ENCODE peak calls at places on chromosomes 16 and 17, in four cellular contexts. U, I, M and L are unnamed samples.
A peak's percentile ranks its signal among the peaks of the same experiment; 100 is the strongest.

GRCh38 chr16:89315791-89316581 is 98.5 kb downstream of the ZNF778 start:
- DNase-seq in U (peak; percentile 87), I (peak; percentile 65), M (no peak), L (peak; percentile 83)

GRCh38 chr16:66924527-66925321 is 611 bp downstream of the RRAD start:
- DNase-seq in U (no peak), I (no peak), M (peak; percentile 69), L (no peak)

GRCh38 chr17:39402890-39403605 is 1.6 kb upstream of the FBXL20 start:
- DNase-seq in U (no peak), I (no peak), M (no peak), L (no peak)

GRCh38 chr17:15298176-15298575 is 33.0 kb upstream of the PMP22 start:
- DNase-seq in U (no peak), I (no peak), M (no peak), L (no peak)

GRCh38 chr16:31868701-31869167 is 4.9 kb upstream of the ZNF267 start:
- DNase-seq in U (peak; percentile 88), I (no peak), M (peak; percentile 87), L (peak; percentile 81)

GRCh38 chr17:77454560-77455095 is 313.9 kb downstream of the SEC14L1 start:
- DNase-seq in U (peak; percentile 63), I (no peak), M (no peak), L (no peak)

GRCh38 chr16:89661215-89661614 is 3.6 kb downstream of the SPATA33 start:
- DNase-seq in U (no peak), I (no peak), M (no peak), L (no peak)

GRCh38 chr16:10979717-10980601 is 35.6 kb downstream of the CLEC16A start:
- DNase-seq in U (no peak), I (no peak), M (no peak), L (no peak)

GRCh38 chr17:48412841-48413240 is 17.2 kb downstream of the SKAP1 start:
- DNase-seq in U (no peak), I (no peak), M (no peak), L (no peak)

GRCh38 chr16:54503436-54503835 is 216.8 kb upstream of the IRX3 start:
- DNase-seq in U (no peak), I (no peak), M (no peak), L (no peak)

GRCh38 chr16:29825145-29826044 is 5.1 kb downstream of the MVP start:
- DNase-seq in U (peak; percentile 61), I (peak; percentile 57), M (no peak), L (peak; percentile 47)

GRCh38 chr17:48004973-48005372 is 32.6 kb downstream of the COPZ2 start:
- DNase-seq in U (no peak), I (no peak), M (no peak), L (no peak)

GRCh38 chr17:46841561-46842379 is 9.6 kb upstream of the WNT9B start:
- DNase-seq in U (peak; percentile 52), I (no peak), M (peak; percentile 64), L (no peak)

GRCh38 chr16:19123535-19124178 is 9.9 kb downstream of the ITPRIPL2 start:
- DNase-seq in U (no peak), I (no peak), M (no peak), L (no peak)

GRCh38 chr17:82972836-82973372 is 106.5 kb upstream of the METRNL start:
- DNase-seq in U (no peak), I (no peak), M (no peak), L (no peak)

GRCh38 chr17:17155568-17155967 is 50.6 kb downstream of the PLD6 start:
- DNase-seq in U (no peak), I (no peak), M (no peak), L (no peak)

GRCh38 chr17:73272906-73273218 is 11.2 kb upstream of the CPSF4L start:
- DNase-seq in U (no peak), I (no peak), M (no peak), L (no peak)

GRCh38 chr17:77943971-77944370 is 14.5 kb upstream of the TNRC6C start:
- DNase-seq in U (no peak), I (no peak), M (no peak), L (no peak)

GRCh38 chr16:83137326-83137770 is 510.6 kb downstream of the CDH13 start:
- DNase-seq in U (no peak), I (no peak), M (no peak), L (peak; percentile 64)

GRCh38 chr17:41521574-41522261 is 3.0 kb upstream of the KRT15 start:
- DNase-seq in U (no peak), I (peak; percentile 82), M (no peak), L (peak; percentile 87)

GRCh38 chr17:57470906-57471305 is 214.6 kb downstream of the MSI2 start:
- DNase-seq in U (no peak), I (no peak), M (no peak), L (no peak)

GRCh38 chr17:44137891-44138709 is 3.6 kb upstream of the HROB start:
- DNase-seq in U (no peak), I (peak; percentile 98), M (peak; percentile 85), L (peak; percentile 97)

GRCh38 chr17:50699410-50699809 is 8.3 kb downstream of the ANKRD40 start:
- DNase-seq in U (no peak), I (no peak), M (no peak), L (peak; percentile 54)

GRCh38 chr16:52497067-52497816 is 49.7 kb downstream of the TOX3 start:
- DNase-seq in U (no peak), I (no peak), M (peak; percentile 52), L (peak; percentile 4)

GRCh38 chr16:47072158-47072557 is 71.6 kb downstream of the NETO2 start:
- DNase-seq in U (no peak), I (no peak), M (no peak), L (no peak)

GRCh38 chr17:45223541-45224528 is 2.1 kb downstream of the FMNL1 start:
- DNase-seq in U (no peak), I (no peak), M (no peak), L (no peak)

GRCh38 chr16:685967-686366 is 1.8 kb upstream of the JMJD8 start:
- DNase-seq in U (no peak), I (no peak), M (peak; percentile 79), L (peak; percentile 67)

GRCh38 chr16:13702614-13703013 is 217.3 kb upstream of the ERCC4 start:
- DNase-seq in U (no peak), I (no peak), M (no peak), L (no peak)

GRCh38 chr16:23385441-23385840 is 67.5 kb downstream of the COG7 start:
- DNase-seq in U (no peak), I (no peak), M (no peak), L (no peak)

GRCh38 chr16:49473131-49473530 is 99.5 kb downstream of the C16orf78 start:
- DNase-seq in U (no peak), I (no peak), M (no peak), L (no peak)

GRCh38 chr16:29978564-29979270 is 5.0 kb downstream of the TAOK2 start:
- DNase-seq in U (no peak), I (no peak), M (no peak), L (no peak)

GRCh38 chr16:709651-710499 is 4.3 kb upstream of the FBXL16 start:
- DNase-seq in U (no peak), I (peak; percentile 65), M (peak; percentile 84), L (no peak)